ENCODE peak calls at places on chromosomes 6 and 20, in nine cellular contexts. Z is NCI-H1436; B is CD4-positive, alpha-beta T cell; A is dorsolateral prefrontal cortex; P is KG1; Q is coronary artery; C is T-cell; V is activated T-cell treated with anti-CD3 and anti-CD28 coated beads for 24 hours; K is adipocyte. W is an unnamed sample.

GRCh38 chr20:57705103-57705899 is 4.5 kb downstream of the PMEPA1 start:
- DNase-seq in P (no peak), K (no peak), Q (no peak), Z (no peak), C (no peak), A (no peak), V (no peak), B (no peak), W (no peak)

GRCh38 chr6:14728396-14729024 is 517.4 kb upstream of the JARID2 start:
- DNase-seq in Z (no peak), V (no peak), P (no peak), A (no peak), B (no peak), K (peak; percentile 54), Q (no peak), C (no peak), W (no peak)

GRCh38 chr20:63096681-63097335 is 90.0 kb upstream of the BHLHE23 start:
- DNase-seq in Z (no peak), P (no peak), Q (peak; percentile 64), V (no peak), C (no peak), K (no peak), B (no peak), A (peak; percentile 20), W (no peak)

GRCh38 chr20:63733117-63733516 is 3.3 kb upstream of the LIME1 start:
- DNase-seq in Z (no peak), C (no peak), K (no peak), V (no peak), P (no peak), A (no peak), B (no peak), Q (no peak), W (no peak)

GRCh38 chr20:58989196-58989595 is 8.1 kb downstream of the NELFCD start:
- DNase-seq in V (no peak), B (no peak), C (no peak), A (no peak), K (no peak), Q (peak; percentile 24), Z (no peak), P (no peak), W (no peak)

GRCh38 chr6:118660218-118660569 is 8.8 kb upstream of the CEP85L start:
- DNase-seq in K (peak; percentile 40), Z (peak; percentile 86), P (no peak), V (peak; percentile 44), B (peak; percentile 54), C (peak; percentile 48), A (no peak), Q (no peak), W (no peak)

GRCh38 chr20:50838707-50839385 is 44.0 kb downstream of the BCAS4 start:
- DNase-seq in C (no peak), A (no peak), V (no peak), K (no peak), Z (no peak), Q (no peak), B (no peak), P (no peak), W (no peak)

GRCh38 chr20:41245086-41245707 is 72.3 kb downstream of the ZHX3 start:
- DNase-seq in Z (peak; percentile 42), V (no peak), K (peak; percentile 40), A (no peak), B (no peak), Q (no peak), P (no peak), C (no peak), W (no peak)

GRCh38 chr20:57622579-57623381 is 2.6 kb upstream of the ZBP1 start:
- DNase-seq in B (peak; percentile 72), Q (peak; percentile 59), A (no peak), V (peak; percentile 46), P (peak; percentile 8), Z (peak; percentile 39), C (peak; percentile 76), K (peak; percentile 44), W (peak; percentile 42)

GRCh38 chr6:131949615-131949908 is 1.6 kb downstream of the CCN2 start:
- DNase-seq in Q (no peak), Z (no peak), V (no peak), K (peak; percentile 94), C (no peak), A (no peak), P (no peak), B (no peak), W (no peak)

GRCh38 chr6:36755435-36756348 is 58.1 kb downstream of the RAB44 start:
- DNase-seq in P (no peak), C (peak; percentile 47), V (peak; percentile 75), Q (no peak), A (no peak), B (peak; percentile 62), Z (no peak), K (no peak), W (peak; percentile 81)

GRCh38 chr20:17138237-17138636 is 88.6 kb upstream of the PCSK2 start:
- DNase-seq in K (no peak), Z (no peak), B (no peak), V (no peak), Q (no peak), P (no peak), C (no peak), A (peak; percentile 51), W (no peak)

GRCh38 chr20:49348563-49348962 is 70.7 kb upstream of the ZNFX1 start:
- DNase-seq in P (no peak), K (no peak), C (no peak), Z (no peak), A (no peak), Q (no peak), V (no peak), B (no peak), W (no peak)

GRCh38 chr6:23441813-23442212 is 684.2 kb upstream of the NRSN1 start:
- DNase-seq in K (no peak), C (no peak), V (no peak), Z (no peak), P (no peak), Q (no peak), B (no peak), A (no peak), W (no peak)

GRCh38 chr6:90940812-90941481 is 354.1 kb upstream of the MAP3K7 start:
- DNase-seq in V (no peak), A (no peak), C (no peak), P (peak; percentile 26), Q (no peak), B (no peak), Z (peak; percentile 40), K (peak; percentile 43), W (no peak)

GRCh38 chr6:160431791-160432404 is 83.7 kb downstream of the SLC22A3 start:
- DNase-seq in Q (no peak), A (no peak), C (no peak), V (no peak), B (no peak), Z (no peak), K (no peak), P (no peak), W (no peak)

GRCh38 chr6:31945507-31946369 is at the start of gene CFB:
- DNase-seq in Q (peak; percentile 89), Z (no peak), B (no peak), C (no peak), P (no peak), K (peak; percentile 90), A (no peak), V (no peak), W (no peak)

GRCh38 chr6:81768150-81768942 is 15.9 kb upstream of the TENT5A start:
- DNase-seq in V (no peak), K (peak; percentile 64), B (no peak), Q (no peak), A (no peak), Z (no peak), P (no peak), C (no peak), W (no peak)

GRCh38 chr20:39553120-39553519 is 591.0 kb downstream of the DHX35 start:
- DNase-seq in C (no peak), A (no peak), Q (no peak), P (no peak), K (no peak), B (no peak), V (no peak), Z (no peak), W (no peak)

GRCh38 chr6:119076173-119076965 is 2.1 kb downstream of the FAM184A start:
- DNase-seq in B (no peak), Z (no peak), K (no peak), V (no peak), Q (no peak), P (no peak), C (no peak), A (no peak), W (no peak)

GRCh38 chr6:89952361-89952680 is 58.1 kb downstream of the GJA10 start:
- DNase-seq in K (no peak), B (no peak), Z (no peak), A (no peak), V (no peak), P (no peak), C (no peak), Q (no peak), W (no peak)

GRCh38 chr20:52923123-52923543 is 49.0 kb upstream of the TSHZ2 start:
- DNase-seq in A (no peak), P (no peak), V (no peak), B (no peak), K (no peak), Q (no peak), Z (no peak), C (no peak), W (no peak)

GRCh38 chr6:29227235-29227634 is 56.5 kb downstream of the OR2J2 start:
- DNase-seq in P (no peak), B (no peak), Z (no peak), A (no peak), Q (no peak), C (no peak), V (no peak), K (no peak), W (no peak)

GRCh38 chr6:3209114-3210023 is 18.1 kb downstream of the TUBB2B start:
- DNase-seq in K (peak; percentile 96), B (no peak), Z (peak; percentile 94), Q (no peak), P (no peak), C (no peak), A (no peak), V (peak; percentile 68), W (no peak)

GRCh38 chr6:41428995-41429417 is 93.6 kb downstream of the NCR2 start:
- DNase-seq in C (no peak), Q (no peak), Z (no peak), P (no peak), V (peak; percentile 13), A (no peak), B (no peak), K (peak; percentile 34), W (no peak)

GRCh38 chr6:81969814-81970213 is 217.3 kb upstream of the TENT5A start:
- DNase-seq in K (no peak), Z (no peak), A (no peak), C (no peak), V (no peak), B (no peak), P (no peak), Q (no peak), W (no peak)

GRCh38 chr6:170450946-170451761 is 102.0 kb downstream of the PSMB1 start:
- DNase-seq in V (no peak), C (no peak), P (no peak), Z (peak; percentile 16), Q (peak; percentile 57), K (no peak), B (no peak), A (no peak), W (no peak)

W was measured in activated T-helper 1 cell treated with anti-CD3 and anti-CD28 coated beads, Interleukin-12 subunit alpha, Interleukin-12 subunit beta, Interleukin-2, Interleukin-4 antibody, amounts not matched to agents 30 ng/mL and 10 ng/mL and 1 ng/mL, durations not matched to agents 14 hours and 24 hours and 36 hours.